ENCODE peak calls at places on chromosomes 11 and 22, in seven cellular contexts. One of them, this sample, is unnamed.

GRCh38 chr11:60700689-60701508 is 1.5 kb downstream of the MS4A8 start:
- DNase-seq in HCT116: peak; percentile 35
- DNase-seq in HepG2: peak; percentile 29
- DNase-seq in SK-N-SH: peak; percentile 27
- DNase-seq in H1: peak; percentile 67
- DNase-seq in GM12878: no peak
- DNase-seq in K562: peak; percentile 23
- DNase-seq in this sample: peak; percentile 44

GRCh38 chr11:130868865-130869264 is 47.4 kb downstream of the SNX19 start:
- DNase-seq in HCT116: no peak
- DNase-seq in HepG2: no peak
- DNase-seq in SK-N-SH: no peak
- DNase-seq in H1: no peak
- DNase-seq in GM12878: no peak
- DNase-seq in K562: no peak
- DNase-seq in this sample: no peak

GRCh38 chr11:1853376-1854131 is 670 bp downstream of the LSP1 start:
- DNase-seq in HCT116: no peak
- DNase-seq in HepG2: no peak
- DNase-seq in SK-N-SH: no peak
- DNase-seq in H1: no peak
- DNase-seq in GM12878: no peak
- DNase-seq in K562: no peak
- DNase-seq in this sample: no peak

GRCh38 chr11:15607361-15608036 is 492.8 kb downstream of the INSC start:
- DNase-seq in HCT116: no peak
- DNase-seq in HepG2: no peak
- DNase-seq in SK-N-SH: no peak
- DNase-seq in H1: no peak
- DNase-seq in GM12878: no peak
- DNase-seq in K562: no peak
- DNase-seq in this sample: no peak

GRCh38 chr11:122258446-122258994 is 142.5 kb upstream of the BLID start:
- DNase-seq in HCT116: no peak
- DNase-seq in HepG2: no peak
- DNase-seq in SK-N-SH: no peak
- DNase-seq in H1: no peak
- DNase-seq in GM12878: no peak
- DNase-seq in K562: no peak
- DNase-seq in this sample: no peak

GRCh38 chr22:44445731-44446130 is 52.3 kb downstream of the RTL6 start:
- DNase-seq in HCT116: no peak
- DNase-seq in HepG2: no peak
- DNase-seq in SK-N-SH: no peak
- DNase-seq in H1: no peak
- DNase-seq in GM12878: no peak
- DNase-seq in K562: no peak
- DNase-seq in this sample: no peak

GRCh38 chr11:36622431-36623136 is 24.5 kb upstream of the RAG2 start:
- DNase-seq in HCT116: peak; percentile 12
- DNase-seq in HepG2: peak; percentile 31
- DNase-seq in SK-N-SH: peak; percentile 32
- DNase-seq in H1: no peak
- DNase-seq in GM12878: no peak
- DNase-seq in K562: peak; percentile 35
- DNase-seq in this sample: peak; percentile 76

GRCh38 chr11:2590951-2591754 is 108.6 kb downstream of the KCNQ1OT1 start:
- DNase-seq in HCT116: no peak
- DNase-seq in HepG2: no peak
- DNase-seq in SK-N-SH: peak; percentile 14
- DNase-seq in H1: no peak
- DNase-seq in GM12878: no peak
- DNase-seq in K562: no peak
- DNase-seq in this sample: no peak

GRCh38 chr11:32615422-32615821 is 31.8 kb downstream of the EIF3M start:
- DNase-seq in HCT116: no peak
- DNase-seq in HepG2: peak; percentile 7
- DNase-seq in SK-N-SH: no peak
- DNase-seq in H1: no peak
- DNase-seq in GM12878: no peak
- DNase-seq in K562: no peak
- DNase-seq in this sample: peak; percentile 43

GRCh38 chr11:123450593-123450992 is 20.5 kb downstream of the GRAMD1B start:
- DNase-seq in HCT116: no peak
- DNase-seq in HepG2: no peak
- DNase-seq in SK-N-SH: no peak
- DNase-seq in H1: no peak
- DNase-seq in GM12878: no peak
- DNase-seq in K562: no peak
- DNase-seq in this sample: no peak
- TF ChIP-seq JUND in HCT116: no peak
- TF ChIP-seq JUND in HepG2: no peak
- TF ChIP-seq JUND in SK-N-SH: no peak
- TF ChIP-seq JUND in H1: no peak
- TF ChIP-seq JUND in GM12878: no peak
- TF ChIP-seq JUND in K562: no peak
- TF ChIP-seq JUND in this sample: no peak

GRCh38 chr11:126991596-126991995 is 9.0 kb downstream of the KIRREL3 start:
- DNase-seq in HCT116: no peak
- DNase-seq in HepG2: no peak
- DNase-seq in SK-N-SH: no peak
- DNase-seq in H1: no peak
- DNase-seq in GM12878: no peak
- DNase-seq in K562: no peak
- DNase-seq in this sample: no peak
- TF ChIP-seq JUND in HCT116: no peak
- TF ChIP-seq JUND in HepG2: no peak
- TF ChIP-seq JUND in SK-N-SH: no peak
- TF ChIP-seq JUND in H1: no peak
- TF ChIP-seq JUND in GM12878: no peak
- TF ChIP-seq JUND in K562: no peak
- TF ChIP-seq JUND in this sample: no peak

GRCh38 chr22:42766860-42767259 is 46.2 kb upstream of the A4GALT start:
- DNase-seq in HCT116: no peak
- DNase-seq in HepG2: no peak
- DNase-seq in SK-N-SH: no peak
- DNase-seq in H1: no peak
- DNase-seq in GM12878: no peak
- DNase-seq in K562: no peak
- DNase-seq in this sample: no peak
- TF ChIP-seq JUND in HCT116: no peak
- TF ChIP-seq JUND in HepG2: no peak
- TF ChIP-seq JUND in SK-N-SH: no peak
- TF ChIP-seq JUND in H1: no peak
- TF ChIP-seq JUND in GM12878: no peak
- TF ChIP-seq JUND in K562: no peak
- TF ChIP-seq JUND in this sample: no peak

DNA sequence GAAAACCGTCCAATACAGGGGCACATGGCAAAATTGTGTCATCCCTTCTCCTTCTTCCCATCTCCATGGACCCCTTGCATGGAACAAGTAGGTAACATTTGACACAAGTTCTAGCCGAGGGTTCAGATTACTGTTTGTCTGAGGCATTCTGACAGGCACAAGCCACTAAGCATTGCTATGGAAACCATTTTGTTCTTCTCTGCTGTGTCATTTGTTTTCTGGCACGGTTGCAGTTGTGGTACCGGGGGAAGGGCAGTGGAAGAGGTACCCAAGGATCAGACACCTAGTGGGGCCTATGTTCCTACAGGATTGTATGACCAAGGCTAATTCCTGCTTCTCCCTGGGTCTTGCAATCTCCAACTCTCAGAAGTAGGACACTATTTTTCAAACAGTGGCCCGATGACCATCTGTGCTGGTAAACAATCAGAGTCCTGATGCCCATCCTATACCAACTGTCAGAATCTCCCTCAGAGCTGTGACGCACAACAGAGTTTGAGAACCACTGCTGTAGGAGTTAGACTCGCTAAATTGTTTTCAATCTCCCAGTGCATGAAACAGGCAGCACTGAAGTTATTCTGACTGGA is 69.3 kb downstream of the KCNC1 start:
- DNase-seq in HCT116: no peak
- DNase-seq in HepG2: no peak
- DNase-seq in SK-N-SH: no peak
- DNase-seq in H1: no peak
- DNase-seq in GM12878: no peak
- DNase-seq in K562: no peak
- DNase-seq in this sample: no peak
- TF ChIP-seq JUND in HCT116: no peak
- TF ChIP-seq JUND in HepG2: no peak
- TF ChIP-seq JUND in SK-N-SH: no peak
- TF ChIP-seq JUND in H1: no peak
- TF ChIP-seq JUND in GM12878: no peak
- TF ChIP-seq JUND in K562: no peak
- TF ChIP-seq JUND in this sample: no peak

GRCh38 chr22:29342577-29343312 is 27.2 kb upstream of the RASL10A start:
- DNase-seq in HCT116: no peak
- DNase-seq in HepG2: peak; percentile 60
- DNase-seq in SK-N-SH: peak; percentile 69
- DNase-seq in H1: no peak
- DNase-seq in GM12878: no peak
- DNase-seq in K562: peak; percentile 9
- DNase-seq in this sample: peak; percentile 79

GRCh38 chr22:29343313-29343805 is 27.9 kb upstream of the RASL10A start:
- DNase-seq in HCT116: no peak
- DNase-seq in HepG2: no peak
- DNase-seq in SK-N-SH: peak; percentile 92
- DNase-seq in H1: no peak
- DNase-seq in GM12878: no peak
- DNase-seq in K562: no peak
- DNase-seq in this sample: peak; percentile 53

GRCh38 chr22:29341056-29341848 is 25.8 kb upstream of the RASL10A start:
- DNase-seq in HCT116: no peak
- DNase-seq in HepG2: no peak
- DNase-seq in SK-N-SH: no peak
- DNase-seq in H1: no peak
- DNase-seq in GM12878: no peak
- DNase-seq in K562: no peak
- DNase-seq in this sample: peak; percentile 36

GRCh38 chr22:29341849-29342127 is 26.3 kb upstream of the RASL10A start:
- DNase-seq in HCT116: no peak
- DNase-seq in HepG2: no peak
- DNase-seq in SK-N-SH: no peak
- DNase-seq in H1: no peak
- DNase-seq in GM12878: no peak
- DNase-seq in K562: no peak
- DNase-seq in this sample: no peak

DNA sequence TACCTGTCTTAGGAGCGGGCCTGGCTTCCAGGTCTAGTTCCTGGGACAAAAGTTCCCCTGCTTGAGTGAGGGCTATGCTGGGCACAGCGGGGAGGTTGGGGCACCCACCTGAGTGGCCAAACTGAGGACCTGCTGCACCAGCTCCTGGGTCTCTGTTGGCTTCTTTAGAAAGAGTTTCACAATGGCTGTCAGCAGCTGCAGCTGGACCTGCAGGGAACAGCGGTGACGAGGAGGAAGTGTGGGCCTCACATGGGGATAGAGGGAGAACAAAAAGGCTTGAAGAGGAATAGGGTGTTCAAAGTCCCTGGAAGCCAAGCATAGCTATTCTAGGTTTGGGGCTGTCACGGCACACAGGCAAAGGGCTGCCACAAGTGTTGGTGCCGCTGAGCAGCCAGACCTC is 26.7 kb upstream of the RASL10A start:
- DNase-seq in HCT116: no peak
- DNase-seq in HepG2: peak; percentile 44
- DNase-seq in SK-N-SH: no peak
- DNase-seq in H1: no peak
- DNase-seq in GM12878: no peak
- DNase-seq in K562: no peak
- DNase-seq in this sample: no peak
- TF ChIP-seq JUND in HCT116: no peak
- TF ChIP-seq JUND in HepG2: no peak
- TF ChIP-seq JUND in SK-N-SH: no peak
- TF ChIP-seq JUND in H1: no peak
- TF ChIP-seq JUND in GM12878: no peak
- TF ChIP-seq JUND in K562: no peak
- TF ChIP-seq JUND in this sample: no peak

DNA sequence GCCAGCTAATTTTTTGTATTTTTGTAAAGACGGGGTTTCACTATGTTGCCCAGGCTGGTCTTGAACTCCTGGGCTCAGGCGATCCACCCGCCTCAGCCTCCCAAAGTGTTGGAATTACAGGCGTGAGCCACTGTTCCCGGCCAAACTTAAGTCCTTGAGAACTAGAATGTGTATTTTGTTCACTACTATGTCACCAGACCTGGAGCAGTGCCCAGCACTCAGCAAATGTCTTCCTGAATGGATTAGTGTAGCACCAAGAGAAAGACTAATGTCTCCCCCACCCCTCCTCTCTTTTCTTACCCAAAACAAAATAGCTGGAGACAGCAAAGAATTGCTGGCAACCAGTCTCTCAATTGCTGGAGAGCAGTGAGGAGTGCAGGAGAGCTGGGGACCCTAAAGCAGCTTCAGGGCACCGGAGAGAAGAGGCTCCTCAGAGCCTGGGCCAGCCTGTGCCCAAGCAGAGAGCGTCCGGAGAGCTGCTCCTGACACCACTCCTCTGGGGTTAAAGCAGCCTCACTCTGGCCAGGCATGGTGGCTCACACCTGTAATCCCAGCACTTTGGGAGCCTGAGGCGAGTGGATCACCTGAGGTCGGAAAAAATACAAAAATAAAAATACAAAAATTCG is 14.9 kb downstream of the SLC25A18 start:
- DNase-seq in HCT116: no peak
- DNase-seq in HepG2: peak; percentile 21
- DNase-seq in SK-N-SH: no peak
- DNase-seq in H1: no peak
- DNase-seq in GM12878: no peak
- DNase-seq in K562: no peak
- DNase-seq in this sample: peak; percentile 22
- TF ChIP-seq JUND in HCT116: no peak
- TF ChIP-seq JUND in HepG2: no peak
- TF ChIP-seq JUND in SK-N-SH: no peak
- TF ChIP-seq JUND in H1: no peak
- TF ChIP-seq JUND in GM12878: no peak
- TF ChIP-seq JUND in K562: no peak
- TF ChIP-seq JUND in this sample: no peak

GRCh38 chr22:30301995-30302809 is 12.9 kb upstream of the CASTOR1 start:
- DNase-seq in HCT116: no peak
- DNase-seq in HepG2: no peak
- DNase-seq in SK-N-SH: no peak
- DNase-seq in H1: no peak
- DNase-seq in GM12878: no peak
- DNase-seq in K562: no peak
- DNase-seq in this sample: peak; percentile 63
- TF ChIP-seq JUND in HCT116: no peak
- TF ChIP-seq JUND in HepG2: no peak
- TF ChIP-seq JUND in SK-N-SH: no peak
- TF ChIP-seq JUND in H1: no peak
- TF ChIP-seq JUND in GM12878: no peak
- TF ChIP-seq JUND in K562: no peak
- TF ChIP-seq JUND in this sample: no peak

GRCh38 chr11:8087185-8087584 is 6.2 kb downstream of the TUB start:
- DNase-seq in HCT116: no peak
- DNase-seq in HepG2: no peak
- DNase-seq in SK-N-SH: no peak
- DNase-seq in H1: no peak
- DNase-seq in GM12878: no peak
- DNase-seq in K562: peak; percentile 8
- DNase-seq in this sample: no peak
- TF ChIP-seq JUND in HCT116: no peak
- TF ChIP-seq JUND in HepG2: no peak
- TF ChIP-seq JUND in SK-N-SH: no peak
- TF ChIP-seq JUND in H1: no peak
- TF ChIP-seq JUND in GM12878: no peak
- TF ChIP-seq JUND in K562: no peak
- TF ChIP-seq JUND in this sample: no peak

GRCh38 chr22:31333648-31334047 is 12.5 kb downstream of the PATZ1 start:
- DNase-seq in HCT116: no peak
- DNase-seq in HepG2: no peak
- DNase-seq in SK-N-SH: no peak
- DNase-seq in H1: no peak
- DNase-seq in GM12878: no peak
- DNase-seq in K562: no peak
- DNase-seq in this sample: no peak
- TF ChIP-seq JUND in HCT116: no peak
- TF ChIP-seq JUND in HepG2: no peak
- TF ChIP-seq JUND in SK-N-SH: no peak
- TF ChIP-seq JUND in H1: no peak
- TF ChIP-seq JUND in GM12878: no peak
- TF ChIP-seq JUND in K562: no peak
- TF ChIP-seq JUND in this sample: no peak